ENCODE peak calls at places on chromosomes 11 and 22, in eight cellular contexts. H, N, T, K, F, O, Z and G are unnamed samples.

GRCh38 chr11:33476945-33477584 is 219.9 kb downstream of the HIPK3 start:
- DNase-seq in Z (no peak), K (no peak), T (no peak), H (no peak), O (no peak), F (no peak), N (peak), G (no peak)

GRCh38 chr11:74449369-74449931 is 17.9 kb downstream of the KCNE3 start:
- DNase-seq in O (no peak), K (peak), N (peak), F (peak), H (peak), T (no peak), Z (no peak), G (peak)

GRCh38 chr11:130522284-130522961 is 74.0 kb downstream of the ADAMTS15 start:
- DNase-seq in O (peak), Z (peak), N (no peak), H (no peak), F (peak), T (no peak), K (no peak), G (no peak)

GRCh38 chr11:93654266-93654665 is 7.2 kb upstream of the CEP295 start:
- DNase-seq in Z (no peak), K (no peak), T (no peak), O (no peak), H (no peak), F (no peak), N (no peak), G (no peak)

GRCh38 chr22:46737105-46737975 is 712 bp downstream of the CERK start:
- DNase-seq in T (peak), F (peak), N (no peak), H (peak), O (peak), K (peak), Z (peak), G (peak)

GRCh38 chr22:32796865-32797573 is 4.5 kb upstream of the TIMP3 start:
- DNase-seq in H (peak), T (peak), F (peak), N (no peak), K (peak), Z (peak), O (peak), G (peak)

GRCh38 chr11:2539761-2540520 is 95.1 kb downstream of the KCNQ1 start:
- DNase-seq in T (no peak), F (no peak), H (no peak), K (no peak), N (no peak), Z (peak), O (peak), G (no peak)

GRCh38 chr11:66857927-66858185 is 992 bp downstream of the LRFN4 start:
- DNase-seq in F (peak), T (no peak), K (no peak), H (no peak), N (no peak), Z (no peak), O (no peak), G (no peak)

GRCh38 chr11:131506376-131506775 is 136.0 kb downstream of the NTM start:
- DNase-seq in Z (no peak), K (no peak), H (no peak), T (no peak), O (no peak), F (no peak), N (no peak), G (no peak)

GRCh38 chr11:93271596-93271995 is 58.9 kb upstream of the DEUP1 start:
- DNase-seq in Z (no peak), T (no peak), F (no peak), N (no peak), H (no peak), O (no peak), K (no peak), G (no peak)

GRCh38 chr11:126450806-126451205 is 95.3 kb downstream of the ST3GAL4 start:
- DNase-seq in N (no peak), Z (no peak), K (no peak), F (no peak), T (no peak), H (no peak), O (no peak), G (no peak)

GRCh38 chr11:35250631-35251030 is 111.7 kb downstream of the CD44 start:
- DNase-seq in K (no peak), T (no peak), Z (no peak), N (no peak), H (no peak), O (no peak), F (no peak), G (no peak)

GRCh38 chr11:1272531-1272930 is 36.9 kb downstream of the TOLLIP start:
- DNase-seq in F (peak), O (no peak), N (no peak), T (no peak), K (no peak), Z (no peak), H (no peak), G (no peak)

GRCh38 chr11:102780491-102780918 is at the start of gene MMP10:
- DNase-seq in K (no peak), Z (no peak), F (peak), T (no peak), O (no peak), H (no peak), N (no peak), G (no peak)

GRCh38 chr11:95305726-95306522 is 74.9 kb upstream of the SESN3 start:
- DNase-seq in T (no peak), H (no peak), F (no peak), K (no peak), O (peak), N (no peak), Z (no peak), G (no peak)

GRCh38 chr11:99968336-99968735 is 718.8 kb upstream of the ARHGAP42 start:
- DNase-seq in K (no peak), H (no peak), O (no peak), N (no peak), T (no peak), Z (no peak), F (no peak), G (no peak)

GRCh38 chr11:126992065-126992803 is 8.3 kb downstream of the KIRREL3 start:
- DNase-seq in K (no peak), F (no peak), T (no peak), H (no peak), N (no peak), O (no peak), Z (no peak), G (no peak)

GRCh38 chr22:35376728-35377472 is 4.0 kb upstream of the HMOX1 start:
- DNase-seq in F (peak), K (no peak), O (peak), H (no peak), Z (peak), N (peak), T (no peak), G (peak)